ENCODE peak calls at places on chromosomes 13 and 19, in six cellular contexts. G is CD8-positive, alpha-beta memory T cell; Y is Peyer's patch; E is AG10803; R is CD4-positive, alpha-beta memory T cell; W is IMR-90. S is an unnamed sample.

GRCh38 chr13:40430234-40430633 is 236.2 kb downstream of the FOXO1 start:
- DNase-seq in G (no peak), Y (no peak), E (no peak), R (no peak), W (no peak), S (no peak)

GRCh38 chr19:46660008-46660517 is 919 bp downstream of the DACT3 start:
- DNase-seq in G (no peak), Y (no peak), E (no peak), R (no peak), W (no peak), S (no peak)

GRCh38 chr13:64959276-64959675 is 2270.9 kb downstream of the PCDH9 start:
- DNase-seq in G (no peak), Y (no peak), E (no peak), R (no peak), W (no peak), S (no peak)

GRCh38 chr13:31365630-31366029 is 165.9 kb downstream of the B3GLCT start:
- DNase-seq in G (no peak), Y (no peak), E (no peak), R (no peak), W (no peak), S (no peak)

GRCh38 chr19:15812059-15812722 is 3.3 kb downstream of the OR10H1 start:
- DNase-seq in G (no peak), Y (no peak), E (peak; percentile 1), R (peak; percentile 60), W (no peak), S (peak; percentile 4)

GRCh38 chr13:97367427-97367826 is 66.5 kb upstream of the RAP2A start:
- DNase-seq in G (no peak), Y (no peak), E (peak; percentile 85), R (no peak), W (peak; percentile 78), S (no peak)

GRCh38 chr13:44816701-44817684 is 172.3 kb downstream of the NUFIP1 start:
- DNase-seq in G (no peak), Y (no peak), E (peak; percentile 48), R (no peak), W (peak; percentile 49), S (no peak)

GRCh38 chr13:20988909-20989735 is 72.3 kb downstream of the LATS2 start:
- DNase-seq in G (no peak), Y (no peak), E (no peak), R (no peak), W (no peak), S (no peak)

DNA sequence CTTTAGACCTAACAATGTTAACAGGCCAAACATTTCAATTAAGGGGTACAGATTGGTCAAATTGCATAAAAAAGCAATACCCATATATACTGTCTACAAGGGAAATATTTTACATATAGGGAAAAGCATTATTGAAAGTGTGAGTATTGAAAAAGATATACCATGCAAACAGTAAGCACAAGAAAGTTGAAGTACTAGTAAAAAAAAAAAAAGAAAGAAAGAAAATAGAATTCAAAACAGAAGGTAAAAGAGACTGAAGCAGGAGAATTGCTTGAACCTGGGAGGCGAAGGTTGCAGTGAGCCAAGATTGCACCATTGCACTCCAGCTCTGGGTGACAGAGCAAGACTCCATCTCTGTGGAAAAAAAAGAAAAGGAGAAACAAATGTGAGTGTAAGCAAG is 5.3 kb upstream of the TEX101 start:
- DNase-seq in G (no peak), Y (no peak), E (no peak), R (no peak), W (no peak), S (no peak)
- H3K4me3 ChIP-seq in G (no peak overlapping the region), Y (no peak overlapping the region), E (no peak overlapping the region), R (no peak overlapping the region), W (no peak overlapping the region), S (no peak overlapping the region)

DNA sequence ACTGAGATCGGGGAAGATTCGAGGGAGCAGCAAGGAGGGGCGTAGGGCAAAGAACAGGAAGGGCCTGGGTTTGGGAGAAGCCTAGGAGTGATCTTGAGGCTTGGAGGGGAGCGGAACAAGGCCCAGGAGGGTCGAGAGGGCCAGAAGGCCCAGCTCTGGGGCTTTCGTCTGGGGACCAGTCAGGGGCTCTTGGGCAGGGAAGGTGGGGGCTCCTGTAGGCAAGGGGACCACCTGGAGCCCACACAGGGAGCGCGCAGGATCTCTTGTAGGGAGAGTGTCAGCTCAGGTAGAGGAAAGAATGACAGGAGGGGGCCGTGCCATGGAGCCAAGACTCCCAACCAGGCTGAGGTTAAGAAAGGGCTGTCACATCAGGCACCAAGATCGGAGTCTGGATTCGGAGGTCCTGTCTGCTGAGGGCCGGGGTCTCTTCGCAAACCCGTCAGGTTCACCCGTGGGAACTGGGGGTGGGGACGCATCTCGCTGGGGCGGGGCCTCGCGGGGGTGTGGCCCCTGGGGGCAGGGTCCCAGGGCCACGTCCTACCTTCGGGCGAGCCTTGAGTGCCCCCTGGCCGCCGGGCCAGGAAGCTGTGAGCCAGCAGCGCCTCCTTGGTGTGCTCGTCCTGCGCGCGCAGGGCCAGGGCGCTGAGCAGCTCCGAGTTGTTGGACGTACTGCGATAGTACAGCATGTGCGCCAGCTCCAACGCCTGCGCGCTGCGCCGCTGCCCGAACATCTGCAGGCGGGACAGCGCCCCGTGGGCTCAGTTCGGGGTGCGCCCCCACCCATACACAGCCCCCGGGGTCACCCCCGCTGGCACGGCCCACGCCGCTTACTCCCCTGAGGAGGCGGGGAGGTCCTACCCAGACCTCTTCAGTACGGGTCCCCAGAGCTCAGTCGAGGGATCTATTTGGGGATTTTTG is 8.4 kb downstream of the EMP3 start:
- DNase-seq in G (peak; percentile 93), Y (peak; percentile 95), E (peak; percentile 92), R (peak; percentile 92), W (peak; percentile 91), S (peak; percentile 85)
- H3K4me3 ChIP-seq in G (peak overlapping the region; percentile 95), Y (peak overlapping the region; percentile 63), E (peak overlapping the region; percentile 58), R (peak overlapping the region; percentile 81), W (peak overlapping the region; percentile 39), S (peak overlapping the region; percentile 67)

GRCh38 chr19:4060621-4061177 is 6.0 kb downstream of the ZBTB7A start:
- DNase-seq in G (no peak), Y (no peak), E (no peak), R (no peak), W (no peak), S (no peak)

GRCh38 chr19:4059493-4059880 is 7.2 kb downstream of the ZBTB7A start:
- DNase-seq in G (no peak), Y (no peak), E (no peak), R (no peak), W (no peak), S (no peak)

GRCh38 chr19:4059931-4060620 is 6.6 kb downstream of the ZBTB7A start:
- DNase-seq in G (peak; percentile 48), Y (peak; percentile 80), E (peak; percentile 42), R (peak; percentile 46), W (no peak), S (peak; percentile 69)

GRCh38 chr19:4058696-4059492 is 7.8 kb downstream of the ZBTB7A start:
- DNase-seq in G (no peak), Y (no peak), E (no peak), R (no peak), W (no peak), S (no peak)

DNA sequence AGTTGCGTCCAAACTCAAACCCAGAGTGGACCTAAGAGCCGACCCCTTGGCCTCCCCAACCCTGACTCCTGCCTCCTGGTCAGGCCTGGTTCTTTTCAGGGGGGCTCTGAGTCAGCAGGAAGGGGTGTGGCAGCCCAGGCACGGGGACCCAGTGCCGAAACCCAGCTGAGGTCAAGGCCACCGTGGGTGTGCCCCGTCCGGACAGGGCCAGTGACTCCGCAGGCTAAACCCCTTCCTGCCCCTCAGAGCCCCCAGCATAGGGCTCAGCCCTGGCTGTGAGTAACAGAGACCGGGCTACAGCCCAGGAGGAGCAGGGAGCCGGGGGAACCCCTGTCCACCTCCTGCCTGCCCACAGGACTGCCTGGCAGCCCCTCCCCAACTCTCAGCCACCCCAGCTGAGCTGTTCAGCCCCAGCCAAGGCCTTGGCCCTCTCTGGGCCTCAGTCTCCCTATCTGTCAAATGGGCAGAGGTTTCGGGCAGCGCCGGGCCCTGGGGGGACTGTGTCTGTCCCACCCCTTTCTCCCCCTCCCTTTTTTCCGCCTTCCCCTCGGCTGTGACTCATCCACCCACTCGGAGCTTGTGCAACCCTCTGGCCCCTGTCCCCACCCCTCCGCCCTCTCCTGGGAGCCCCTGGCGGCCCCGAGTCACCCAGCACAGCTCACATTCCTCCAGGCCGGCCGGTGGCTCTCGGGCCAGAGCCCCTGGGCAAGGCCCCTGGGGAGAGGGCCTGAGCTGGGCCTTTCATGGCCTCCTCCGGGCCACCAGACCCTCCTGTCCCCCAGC is 8.6 kb downstream of the ZBTB7A start:
- DNase-seq in G (no peak), Y (no peak), E (peak; percentile 91), R (no peak), W (peak; percentile 85), S (no peak)
- H3K4me3 ChIP-seq in G (no peak overlapping the region), Y (peak overlapping the region; percentile 100), E (peak overlapping the region; percentile 52), R (no peak overlapping the region), W (no peak overlapping the region), S (no peak overlapping the region)

GRCh38 chr19:58550362-58551122 is 4.4 kb downstream of the CHMP2A start:
- DNase-seq in G (no peak), Y (no peak), E (no peak), R (no peak), W (no peak), S (no peak)

GRCh38 chr19:58551123-58551497 is 3.8 kb downstream of the CHMP2A start:
- DNase-seq in G (no peak), Y (no peak), E (no peak), R (no peak), W (no peak), S (no peak)

GRCh38 chr19:58549664-58550361 is 5.1 kb downstream of the CHMP2A start:
- DNase-seq in G (no peak), Y (no peak), E (no peak), R (no peak), W (no peak), S (no peak)

GRCh38 chr19:58552655-58553054 is 2.2 kb downstream of the CHMP2A start:
- DNase-seq in G (no peak), Y (no peak), E (no peak), R (no peak), W (no peak), S (no peak)

DNA sequence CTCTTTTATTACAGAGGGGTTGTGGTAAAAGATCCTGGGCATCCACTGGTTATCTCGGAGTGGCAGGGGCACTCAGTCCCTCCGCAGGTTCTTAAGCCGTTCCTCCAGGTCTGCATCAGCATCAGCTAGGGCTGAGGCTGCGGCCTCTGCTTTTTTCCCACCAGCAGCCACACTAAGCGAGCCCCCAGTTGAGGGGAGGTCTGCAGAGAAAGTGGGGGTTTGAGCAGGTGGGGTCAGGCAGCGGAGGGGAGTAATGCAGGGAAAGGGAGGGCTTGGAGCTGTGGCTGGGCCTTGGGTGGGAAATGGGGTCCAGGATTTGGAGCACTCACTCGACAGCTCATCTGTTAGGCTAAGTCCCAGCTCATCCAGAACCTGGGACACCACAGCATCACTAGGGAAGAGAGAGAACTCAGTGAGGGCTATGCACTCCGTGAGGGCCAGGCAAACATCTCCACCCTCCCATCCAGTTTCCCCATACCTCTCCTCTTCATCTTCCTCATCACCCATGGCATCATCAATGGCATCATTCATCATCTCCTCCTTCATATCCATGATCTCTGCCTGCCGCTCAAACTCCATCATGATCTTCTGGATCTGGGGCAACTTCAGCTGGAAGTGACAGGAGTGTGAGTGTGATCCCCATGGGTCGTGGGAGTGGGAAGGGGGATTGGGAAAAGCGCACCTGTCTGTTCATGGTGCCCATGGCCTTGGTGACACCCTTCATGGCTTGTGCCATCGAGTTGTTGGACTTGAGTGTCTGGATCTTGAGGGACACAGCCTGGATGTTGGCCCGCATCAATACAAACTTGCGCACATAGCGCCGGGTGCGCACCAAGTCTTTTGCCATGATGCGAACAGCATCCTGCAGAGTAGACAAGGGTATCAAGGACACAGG is 3.1 kb downstream of the CHMP2A start:
- DNase-seq in G (no peak), Y (no peak), E (no peak), R (no peak), W (no peak), S (no peak)
- H3K4me3 ChIP-seq in G (no peak overlapping the region), Y (no peak overlapping the region), E (no peak overlapping the region), R (no peak overlapping the region), W (no peak overlapping the region), S (no peak overlapping the region)